ENCODE peak calls at places on chromosomes 5 and 9, in eight cellular contexts. One of them, this sample, is unnamed.

GRCh38 chr5:173709761-173710160 is 93.3 kb upstream of the BOD1 start:
- DNase-seq in amniotic epithelial cell: no peak
- DNase-seq in RPMI8226: no peak
- DNase-seq in lower lobe of right lung: no peak
- DNase-seq in astrocyte of the cerebellum: no peak
- DNase-seq in activated CD8-positive, alpha-beta memory T cell treated with anti-CD3 and anti-CD28 coated beads, Interleukin-2, amount 50 U/mL, for 4 hours: no peak
- DNase-seq in cardiac muscle cell: no peak
- DNase-seq in aorta: no peak
- DNase-seq in this sample: no peak

GRCh38 chr9:128903871-128904371 is 16.9 kb upstream of the PHYHD1 start:
- DNase-seq in amniotic epithelial cell: no peak
- DNase-seq in RPMI8226: no peak
- DNase-seq in lower lobe of right lung: no peak
- DNase-seq in astrocyte of the cerebellum: no peak
- DNase-seq in activated CD8-positive, alpha-beta memory T cell treated with anti-CD3 and anti-CD28 coated beads, Interleukin-2, amount 50 U/mL, for 4 hours: no peak
- DNase-seq in cardiac muscle cell: no peak
- DNase-seq in aorta: no peak
- DNase-seq in this sample: peak; percentile 48

GRCh38 chr5:79853676-79854418 is 137.2 kb downstream of the MTX3 start:
- DNase-seq in amniotic epithelial cell: peak; percentile 12
- DNase-seq in RPMI8226: no peak
- DNase-seq in lower lobe of right lung: no peak
- DNase-seq in astrocyte of the cerebellum: no peak
- DNase-seq in activated CD8-positive, alpha-beta memory T cell treated with anti-CD3 and anti-CD28 coated beads, Interleukin-2, amount 50 U/mL, for 4 hours: no peak
- DNase-seq in cardiac muscle cell: no peak
- DNase-seq in aorta: no peak
- DNase-seq in this sample: no peak

GRCh38 chr9:21153688-21154608 is 12.3 kb upstream of the IFNW1 start:
- DNase-seq in amniotic epithelial cell: peak; percentile 12
- DNase-seq in RPMI8226: peak; percentile 4
- DNase-seq in lower lobe of right lung: peak; percentile 38
- DNase-seq in astrocyte of the cerebellum: peak; percentile 6
- DNase-seq in activated CD8-positive, alpha-beta memory T cell treated with anti-CD3 and anti-CD28 coated beads, Interleukin-2, amount 50 U/mL, for 4 hours: no peak
- DNase-seq in cardiac muscle cell: peak; percentile 23
- DNase-seq in aorta: peak; percentile 41
- DNase-seq in this sample: no peak

GRCh38 chr5:116856271-116856670 is 281.6 kb upstream of the SEMA6A start:
- DNase-seq in amniotic epithelial cell: no peak
- DNase-seq in RPMI8226: no peak
- DNase-seq in lower lobe of right lung: no peak
- DNase-seq in astrocyte of the cerebellum: no peak
- DNase-seq in activated CD8-positive, alpha-beta memory T cell treated with anti-CD3 and anti-CD28 coated beads, Interleukin-2, amount 50 U/mL, for 4 hours: no peak
- DNase-seq in cardiac muscle cell: no peak
- DNase-seq in aorta: no peak
- DNase-seq in this sample: no peak

GRCh38 chr5:170923910-170924620 is 62.2 kb downstream of the RANBP17 start:
- DNase-seq in amniotic epithelial cell: peak; percentile 14
- DNase-seq in RPMI8226: no peak
- DNase-seq in lower lobe of right lung: no peak
- DNase-seq in astrocyte of the cerebellum: no peak
- DNase-seq in activated CD8-positive, alpha-beta memory T cell treated with anti-CD3 and anti-CD28 coated beads, Interleukin-2, amount 50 U/mL, for 4 hours: no peak
- DNase-seq in cardiac muscle cell: no peak
- DNase-seq in aorta: no peak
- DNase-seq in this sample: no peak

GRCh38 chr9:36135791-36136276 is 699 bp upstream of the GLIPR2 start:
- DNase-seq in amniotic epithelial cell: no peak
- DNase-seq in RPMI8226: no peak
- DNase-seq in lower lobe of right lung: no peak
- DNase-seq in astrocyte of the cerebellum: no peak
- DNase-seq in activated CD8-positive, alpha-beta memory T cell treated with anti-CD3 and anti-CD28 coated beads, Interleukin-2, amount 50 U/mL, for 4 hours: no peak
- DNase-seq in cardiac muscle cell: peak; percentile 3
- DNase-seq in aorta: peak; percentile 65
- DNase-seq in this sample: no peak

GRCh38 chr9:127893392-127893791 is 6.0 kb downstream of the ST6GALNAC6 start:
- DNase-seq in amniotic epithelial cell: no peak
- DNase-seq in RPMI8226: no peak
- DNase-seq in lower lobe of right lung: no peak
- DNase-seq in astrocyte of the cerebellum: no peak
- DNase-seq in activated CD8-positive, alpha-beta memory T cell treated with anti-CD3 and anti-CD28 coated beads, Interleukin-2, amount 50 U/mL, for 4 hours: no peak
- DNase-seq in cardiac muscle cell: no peak
- DNase-seq in aorta: no peak
- DNase-seq in this sample: no peak

GRCh38 chr5:132369471-132370240 is at the start of gene SLC22A5:
- DNase-seq in amniotic epithelial cell: peak; percentile 25
- DNase-seq in RPMI8226: peak; percentile 90
- DNase-seq in lower lobe of right lung: peak; percentile 88
- DNase-seq in astrocyte of the cerebellum: no peak
- DNase-seq in activated CD8-positive, alpha-beta memory T cell treated with anti-CD3 and anti-CD28 coated beads, Interleukin-2, amount 50 U/mL, for 4 hours: peak; percentile 71
- DNase-seq in cardiac muscle cell: peak; percentile 78
- DNase-seq in aorta: peak; percentile 67
- DNase-seq in this sample: peak; percentile 58

GRCh38 chr5:128399111-128399510 is 138.9 kb downstream of the FBN2 start:
- DNase-seq in amniotic epithelial cell: no peak
- DNase-seq in RPMI8226: no peak
- DNase-seq in lower lobe of right lung: no peak
- DNase-seq in astrocyte of the cerebellum: no peak
- DNase-seq in activated CD8-positive, alpha-beta memory T cell treated with anti-CD3 and anti-CD28 coated beads, Interleukin-2, amount 50 U/mL, for 4 hours: no peak
- DNase-seq in cardiac muscle cell: no peak
- DNase-seq in aorta: no peak
- DNase-seq in this sample: no peak

GRCh38 chr9:114733814-114734213 is 51.8 kb upstream of the TEX48 start:
- DNase-seq in amniotic epithelial cell: peak; percentile 90
- DNase-seq in RPMI8226: no peak
- DNase-seq in lower lobe of right lung: no peak
- DNase-seq in astrocyte of the cerebellum: no peak
- DNase-seq in activated CD8-positive, alpha-beta memory T cell treated with anti-CD3 and anti-CD28 coated beads, Interleukin-2, amount 50 U/mL, for 4 hours: no peak
- DNase-seq in cardiac muscle cell: no peak
- DNase-seq in aorta: no peak
- DNase-seq in this sample: no peak

GRCh38 chr5:132056610-132057497 is 3.6 kb upstream of the IL3 start:
- DNase-seq in amniotic epithelial cell: no peak
- DNase-seq in RPMI8226: no peak
- DNase-seq in lower lobe of right lung: no peak
- DNase-seq in astrocyte of the cerebellum: no peak
- DNase-seq in activated CD8-positive, alpha-beta memory T cell treated with anti-CD3 and anti-CD28 coated beads, Interleukin-2, amount 50 U/mL, for 4 hours: peak; percentile 9
- DNase-seq in cardiac muscle cell: no peak
- DNase-seq in aorta: peak; percentile 27
- DNase-seq in this sample: no peak

GRCh38 chr9:86822414-86822813 is 124.9 kb downstream of the GAS1 start:
- DNase-seq in amniotic epithelial cell: peak; percentile 92
- DNase-seq in RPMI8226: no peak
- DNase-seq in lower lobe of right lung: no peak
- DNase-seq in astrocyte of the cerebellum: no peak
- DNase-seq in activated CD8-positive, alpha-beta memory T cell treated with anti-CD3 and anti-CD28 coated beads, Interleukin-2, amount 50 U/mL, for 4 hours: no peak
- DNase-seq in cardiac muscle cell: no peak
- DNase-seq in aorta: no peak
- DNase-seq in this sample: no peak

GRCh38 chr5:119315516-119315949 is 40.3 kb upstream of the TNFAIP8 start:
- DNase-seq in amniotic epithelial cell: peak; percentile 54
- DNase-seq in RPMI8226: peak; percentile 75
- DNase-seq in lower lobe of right lung: no peak
- DNase-seq in astrocyte of the cerebellum: no peak
- DNase-seq in activated CD8-positive, alpha-beta memory T cell treated with anti-CD3 and anti-CD28 coated beads, Interleukin-2, amount 50 U/mL, for 4 hours: peak; percentile 55
- DNase-seq in cardiac muscle cell: no peak
- DNase-seq in aorta: no peak
- DNase-seq in this sample: peak; percentile 58

GRCh38 chr9:30722065-30722464 is 1662.4 kb upstream of the ACO1 start:
- DNase-seq in amniotic epithelial cell: no peak
- DNase-seq in RPMI8226: no peak
- DNase-seq in lower lobe of right lung: no peak
- DNase-seq in astrocyte of the cerebellum: no peak
- DNase-seq in activated CD8-positive, alpha-beta memory T cell treated with anti-CD3 and anti-CD28 coated beads, Interleukin-2, amount 50 U/mL, for 4 hours: no peak
- DNase-seq in cardiac muscle cell: no peak
- DNase-seq in aorta: no peak
- DNase-seq in this sample: no peak

GRCh38 chr9:137176302-137177182 is 4.7 kb upstream of the TMEM210 start:
- DNase-seq in amniotic epithelial cell: peak; percentile 36
- DNase-seq in RPMI8226: peak; percentile 87
- DNase-seq in lower lobe of right lung: no peak
- DNase-seq in astrocyte of the cerebellum: no peak
- DNase-seq in activated CD8-positive, alpha-beta memory T cell treated with anti-CD3 and anti-CD28 coated beads, Interleukin-2, amount 50 U/mL, for 4 hours: no peak
- DNase-seq in cardiac muscle cell: peak; percentile 54
- DNase-seq in aorta: no peak
- DNase-seq in this sample: peak; percentile 50

GRCh38 chr9:33458444-33458843 is 11.1 kb upstream of the AQP3 start:
- DNase-seq in amniotic epithelial cell: peak; percentile 53
- DNase-seq in RPMI8226: no peak
- DNase-seq in lower lobe of right lung: no peak
- DNase-seq in astrocyte of the cerebellum: peak; percentile 2
- DNase-seq in activated CD8-positive, alpha-beta memory T cell treated with anti-CD3 and anti-CD28 coated beads, Interleukin-2, amount 50 U/mL, for 4 hours: peak; percentile 72
- DNase-seq in cardiac muscle cell: no peak
- DNase-seq in aorta: no peak
- DNase-seq in this sample: no peak

GRCh38 chr5:55234171-55234700 is 828 bp upstream of the CCNO start:
- DNase-seq in amniotic epithelial cell: peak; percentile 15
- DNase-seq in RPMI8226: peak; percentile 41
- DNase-seq in lower lobe of right lung: no peak
- DNase-seq in astrocyte of the cerebellum: peak; percentile 4
- DNase-seq in activated CD8-positive, alpha-beta memory T cell treated with anti-CD3 and anti-CD28 coated beads, Interleukin-2, amount 50 U/mL, for 4 hours: no peak
- DNase-seq in cardiac muscle cell: peak; percentile 33
- DNase-seq in aorta: peak; percentile 52
- DNase-seq in this sample: peak; percentile 70

GRCh38 chr9:84054341-84055010 is 73.9 kb downstream of the RMI1 start:
- DNase-seq in amniotic epithelial cell: peak; percentile 40
- DNase-seq in RPMI8226: no peak
- DNase-seq in lower lobe of right lung: no peak
- DNase-seq in astrocyte of the cerebellum: no peak
- DNase-seq in activated CD8-positive, alpha-beta memory T cell treated with anti-CD3 and anti-CD28 coated beads, Interleukin-2, amount 50 U/mL, for 4 hours: no peak
- DNase-seq in cardiac muscle cell: no peak
- DNase-seq in aorta: no peak
- DNase-seq in this sample: no peak

GRCh38 chr5:59817536-59817935 is 76.0 kb downstream of the PDE4D start:
- DNase-seq in amniotic epithelial cell: no peak
- DNase-seq in RPMI8226: no peak
- DNase-seq in lower lobe of right lung: no peak
- DNase-seq in astrocyte of the cerebellum: no peak
- DNase-seq in activated CD8-positive, alpha-beta memory T cell treated with anti-CD3 and anti-CD28 coated beads, Interleukin-2, amount 50 U/mL, for 4 hours: no peak
- DNase-seq in cardiac muscle cell: no peak
- DNase-seq in aorta: no peak
- DNase-seq in this sample: no peak

GRCh38 chr5:95864944-95865504 is 42.5 kb upstream of the GLRX start:
- DNase-seq in amniotic epithelial cell: no peak
- DNase-seq in RPMI8226: no peak
- DNase-seq in lower lobe of right lung: no peak
- DNase-seq in astrocyte of the cerebellum: no peak
- DNase-seq in activated CD8-positive, alpha-beta memory T cell treated with anti-CD3 and anti-CD28 coated beads, Interleukin-2, amount 50 U/mL, for 4 hours: no peak
- DNase-seq in cardiac muscle cell: no peak
- DNase-seq in aorta: no peak
- DNase-seq in this sample: no peak

GRCh38 chr9:129761901-129762359 is 9.1 kb upstream of the PTGES start:
- DNase-seq in amniotic epithelial cell: peak; percentile 81
- DNase-seq in RPMI8226: no peak
- DNase-seq in lower lobe of right lung: no peak
- DNase-seq in astrocyte of the cerebellum: no peak
- DNase-seq in activated CD8-positive, alpha-beta memory T cell treated with anti-CD3 and anti-CD28 coated beads, Interleukin-2, amount 50 U/mL, for 4 hours: no peak
- DNase-seq in cardiac muscle cell: no peak
- DNase-seq in aorta: no peak
- DNase-seq in this sample: no peak

GRCh38 chr5:17743580-17744435 is 109.5 kb downstream of the TAF11L14 start:
- DNase-seq in amniotic epithelial cell: peak; percentile 56
- DNase-seq in RPMI8226: no peak
- DNase-seq in lower lobe of right lung: no peak
- DNase-seq in astrocyte of the cerebellum: peak; percentile 89
- DNase-seq in activated CD8-positive, alpha-beta memory T cell treated with anti-CD3 and anti-CD28 coated beads, Interleukin-2, amount 50 U/mL, for 4 hours: no peak
- DNase-seq in cardiac muscle cell: no peak
- DNase-seq in aorta: no peak
- DNase-seq in this sample: no peak

GRCh38 chr5:122262107-122262506 is 49.9 kb upstream of the SNCAIP start:
- DNase-seq in amniotic epithelial cell: peak; percentile 79
- DNase-seq in RPMI8226: no peak
- DNase-seq in lower lobe of right lung: no peak
- DNase-seq in astrocyte of the cerebellum: no peak
- DNase-seq in activated CD8-positive, alpha-beta memory T cell treated with anti-CD3 and anti-CD28 coated beads, Interleukin-2, amount 50 U/mL, for 4 hours: no peak
- DNase-seq in cardiac muscle cell: no peak
- DNase-seq in aorta: no peak
- DNase-seq in this sample: no peak

GRCh38 chr5:14114615-14115251 is 28.4 kb upstream of the TRIO start:
- DNase-seq in amniotic epithelial cell: peak; percentile 24
- DNase-seq in RPMI8226: no peak
- DNase-seq in lower lobe of right lung: no peak
- DNase-seq in astrocyte of the cerebellum: no peak
- DNase-seq in activated CD8-positive, alpha-beta memory T cell treated with anti-CD3 and anti-CD28 coated beads, Interleukin-2, amount 50 U/mL, for 4 hours: no peak
- DNase-seq in cardiac muscle cell: no peak
- DNase-seq in aorta: no peak
- DNase-seq in this sample: no peak

GRCh38 chr5:55316289-55316688 is 8.5 kb downstream of the MTREX start:
- DNase-seq in amniotic epithelial cell: no peak
- DNase-seq in RPMI8226: no peak
- DNase-seq in lower lobe of right lung: no peak
- DNase-seq in astrocyte of the cerebellum: no peak
- DNase-seq in activated CD8-positive, alpha-beta memory T cell treated with anti-CD3 and anti-CD28 coated beads, Interleukin-2, amount 50 U/mL, for 4 hours: no peak
- DNase-seq in cardiac muscle cell: no peak
- DNase-seq in aorta: no peak
- DNase-seq in this sample: no peak

GRCh38 chr5:57857696-57858095 is 375.1 kb upstream of the ACTBL2 start:
- DNase-seq in amniotic epithelial cell: no peak
- DNase-seq in RPMI8226: no peak
- DNase-seq in lower lobe of right lung: no peak
- DNase-seq in astrocyte of the cerebellum: no peak
- DNase-seq in activated CD8-positive, alpha-beta memory T cell treated with anti-CD3 and anti-CD28 coated beads, Interleukin-2, amount 50 U/mL, for 4 hours: no peak
- DNase-seq in cardiac muscle cell: no peak
- DNase-seq in aorta: no peak
- DNase-seq in this sample: no peak

GRCh38 chr5:87770601-87771121 is 357.9 kb upstream of the CCNH start:
- DNase-seq in amniotic epithelial cell: no peak
- DNase-seq in RPMI8226: no peak
- DNase-seq in lower lobe of right lung: no peak
- DNase-seq in astrocyte of the cerebellum: no peak
- DNase-seq in activated CD8-positive, alpha-beta memory T cell treated with anti-CD3 and anti-CD28 coated beads, Interleukin-2, amount 50 U/mL, for 4 hours: no peak
- DNase-seq in cardiac muscle cell: no peak
- DNase-seq in aorta: no peak
- DNase-seq in this sample: no peak

GRCh38 chr9:135887585-135888050 is 19.7 kb downstream of the CAMSAP1 start:
- DNase-seq in amniotic epithelial cell: no peak
- DNase-seq in RPMI8226: no peak
- DNase-seq in lower lobe of right lung: peak; percentile 69
- DNase-seq in astrocyte of the cerebellum: no peak
- DNase-seq in activated CD8-positive, alpha-beta memory T cell treated with anti-CD3 and anti-CD28 coated beads, Interleukin-2, amount 50 U/mL, for 4 hours: peak; percentile 52
- DNase-seq in cardiac muscle cell: peak; percentile 28
- DNase-seq in aorta: peak; percentile 65
- DNase-seq in this sample: peak; percentile 30

GRCh38 chr9:127611796-127612790 is at the start of gene STXBP1:
- DNase-seq in amniotic epithelial cell: peak; percentile 65
- DNase-seq in RPMI8226: peak; percentile 96
- DNase-seq in lower lobe of right lung: peak; percentile 89
- DNase-seq in astrocyte of the cerebellum: peak; percentile 40
- DNase-seq in activated CD8-positive, alpha-beta memory T cell treated with anti-CD3 and anti-CD28 coated beads, Interleukin-2, amount 50 U/mL, for 4 hours: peak; percentile 89
- DNase-seq in cardiac muscle cell: peak; percentile 96
- DNase-seq in aorta: peak; percentile 89
- DNase-seq in this sample: peak; percentile 88

GRCh38 chr9:77449177-77450092 is 198.7 kb downstream of the GNA14 start:
- DNase-seq in amniotic epithelial cell: peak; percentile 95
- DNase-seq in RPMI8226: no peak
- DNase-seq in lower lobe of right lung: no peak
- DNase-seq in astrocyte of the cerebellum: peak; percentile 49
- DNase-seq in activated CD8-positive, alpha-beta memory T cell treated with anti-CD3 and anti-CD28 coated beads, Interleukin-2, amount 50 U/mL, for 4 hours: no peak
- DNase-seq in cardiac muscle cell: no peak
- DNase-seq in aorta: no peak
- DNase-seq in this sample: no peak

GRCh38 chr9:98774746-98775145 is 21.6 kb downstream of the ANKS6 start:
- DNase-seq in amniotic epithelial cell: no peak
- DNase-seq in RPMI8226: no peak
- DNase-seq in lower lobe of right lung: no peak
- DNase-seq in astrocyte of the cerebellum: no peak
- DNase-seq in activated CD8-positive, alpha-beta memory T cell treated with anti-CD3 and anti-CD28 coated beads, Interleukin-2, amount 50 U/mL, for 4 hours: no peak
- DNase-seq in cardiac muscle cell: no peak
- DNase-seq in aorta: no peak
- DNase-seq in this sample: no peak

GRCh38 chr9:95409650-95410426 is 92.3 kb upstream of the FANCC start:
- DNase-seq in amniotic epithelial cell: peak; percentile 93
- DNase-seq in RPMI8226: no peak
- DNase-seq in lower lobe of right lung: no peak
- DNase-seq in astrocyte of the cerebellum: peak; percentile 72
- DNase-seq in activated CD8-positive, alpha-beta memory T cell treated with anti-CD3 and anti-CD28 coated beads, Interleukin-2, amount 50 U/mL, for 4 hours: no peak
- DNase-seq in cardiac muscle cell: no peak
- DNase-seq in aorta: no peak
- DNase-seq in this sample: no peak